ENCODE peak calls at places on chromosomes 16 and 17, in ten cellular contexts. N is left lung; B is pancreas; Q is GM12878; A is heart left ventricle; F is body of pancreas; P is lung; H is upper lobe of right lung; O is stimulated activated naive CD8-positive, alpha-beta T cell treated with anti-CD3 and anti-CD28 coated beads, Interleukin-15, Interleukin-2, amounts not matched to agents 100 U/mL and 50 U/mL, for 24 hours; U is SK-N-SH treated with all-trans-retinoic acid at 6 μM for 48 hours. X is an unnamed sample.

GRCh38 chr16:48558269-48558915 is 51.6 kb downstream of the N4BP1 start:
- ATAC-seq in F (peak; percentile 38), A (peak; percentile 63), Q (no peak), P (peak; percentile 28), H (peak; percentile 82), N (peak; percentile 63), O (no peak), B (peak; percentile 44), U (no peak), X (peak; percentile 55)

GRCh38 chr17:15909481-15909991 is 35.4 kb upstream of the ADORA2B start:
- ATAC-seq in O (no peak), H (peak; percentile 30), Q (no peak), A (peak; percentile 77), P (no peak), B (peak; percentile 82), U (no peak), N (peak; percentile 29), F (peak; percentile 83), X (no peak)

GRCh38 chr17:73616120-73616872 is 27.9 kb downstream of the SDK2 start:
- ATAC-seq in N (peak; percentile 38), F (no peak), U (no peak), P (no peak), O (no peak), H (peak; percentile 27), Q (no peak), B (no peak), A (no peak), X (no peak)

GRCh38 chr16:20899503-20900298 is 457 bp downstream of the DCUN1D3 start:
- ATAC-seq in A (no peak), B (peak; percentile 2), P (no peak), N (peak; percentile 1), Q (peak; percentile 1), O (no peak), F (no peak), H (peak; percentile 1), U (peak; percentile 4), X (no peak)

GRCh38 chr16:72989203-72989991 is 58.5 kb downstream of the ZFHX3 start:
- ATAC-seq in B (peak; percentile 72), U (peak; percentile 78), N (peak; percentile 77), Q (no peak), H (peak; percentile 46), O (peak; percentile 36), F (peak; percentile 61), A (peak; percentile 21), P (peak; percentile 73), X (no peak)

GRCh38 chr17:74520790-74521480 is 10.3 kb downstream of the CD300LB start:
- ATAC-seq in F (no peak), U (no peak), A (peak; percentile 78), N (peak; percentile 64), B (no peak), O (no peak), H (peak; percentile 62), P (peak; percentile 37), Q (no peak), X (no peak)

GRCh38 chr17:19005789-19006430 is 1.3 kb upstream of the FAM83G start:
- ATAC-seq in Q (no peak), H (no peak), F (no peak), U (no peak), O (no peak), A (no peak), N (no peak), P (no peak), B (no peak), X (no peak)

GRCh38 chr16:4414187-4414909 is 2.0 kb downstream of the CORO7 start:
- ATAC-seq in O (peak; percentile 75), F (no peak), H (no peak), N (no peak), A (no peak), U (no peak), B (no peak), P (no peak), Q (peak; percentile 78), X (peak; percentile 78)

GRCh38 chr17:32286518-32286900 is 20.9 kb downstream of the RHBDL3 start:
- ATAC-seq in B (no peak), N (no peak), O (peak; percentile 34), H (no peak), A (no peak), P (no peak), U (peak; percentile 22), Q (peak; percentile 54), F (no peak), X (peak; percentile 37)

GRCh38 chr16:10871157-10871991 is 5.6 kb upstream of the CIITA start:
- ATAC-seq in A (peak; percentile 69), N (peak; percentile 76), B (peak; percentile 92), F (peak; percentile 89), O (peak; percentile 93), P (peak; percentile 88), Q (peak; percentile 78), H (peak; percentile 78), U (peak; percentile 92), X (peak; percentile 90)

GRCh38 chr17:2949469-2950044 is 113.8 kb downstream of the OR1D5 start:
- ATAC-seq in O (no peak), F (peak; percentile 49), Q (no peak), P (no peak), H (peak; percentile 45), A (peak; percentile 22), B (peak; percentile 63), N (peak; percentile 72), U (peak; percentile 49), X (no peak)

GRCh38 chr16:2692948-2693651 is 10.8 kb downstream of the KCTD5 start:
- ATAC-seq in A (peak; percentile 13), P (peak; percentile 9), Q (peak; percentile 42), F (no peak), N (no peak), O (no peak), H (peak; percentile 16), B (no peak), U (no peak), X (no peak)

GRCh38 chr17:50203589-50204345 is 2.3 kb upstream of the COL1A1 start:
- ATAC-seq in F (no peak), N (no peak), O (no peak), B (no peak), H (no peak), Q (no peak), P (no peak), U (peak; percentile 18), A (no peak), X (no peak)

GRCh38 chr17:55072910-55073309 is 104.3 kb downstream of the STXBP4 start:
- ATAC-seq in O (no peak), F (no peak), N (no peak), A (no peak), P (no peak), Q (no peak), B (no peak), U (no peak), H (no peak), X (peak; percentile 97)

GRCh38 chr17:57940653-57941329 is 14.4 kb downstream of the CUEDC1 start:
- ATAC-seq in H (peak; percentile 42), A (peak; percentile 19), U (peak; percentile 35), Q (peak; percentile 54), N (peak; percentile 57), O (peak; percentile 55), B (peak; percentile 63), P (peak; percentile 21), F (peak; percentile 61), X (peak; percentile 56)

GRCh38 chr17:3827124-3827773 is 18.8 kb downstream of the NCBP3 start:
- ATAC-seq in A (no peak), Q (peak; percentile 65), O (no peak), B (peak; percentile 78), U (peak; percentile 76), F (peak; percentile 48), P (no peak), H (peak; percentile 86), N (peak; percentile 92), X (peak; percentile 38)

GRCh38 chr16:83622010-83622409 is 185.8 kb upstream of the HSBP1 start:
- ATAC-seq in N (no peak), U (no peak), P (no peak), B (no peak), O (no peak), H (no peak), Q (no peak), A (no peak), F (no peak), X (no peak)

GRCh38 chr17:1055751-1056645 is 59.1 kb downstream of the TIMM22 start:
- ATAC-seq in B (peak; percentile 87), A (peak; percentile 80), P (no peak), O (peak; percentile 47), Q (peak; percentile 83), N (peak; percentile 66), F (peak; percentile 77), U (peak; percentile 85), H (peak; percentile 62), X (peak; percentile 44)

GRCh38 chr17:73189417-73190099 is 3.3 kb upstream of the COG1 start:
- ATAC-seq in P (no peak), N (no peak), O (no peak), F (no peak), B (no peak), H (no peak), A (peak; percentile 42), Q (peak; percentile 9), U (peak; percentile 49), X (no peak)

GRCh38 chr17:63405741-63406261 is 40.3 kb downstream of the CYB561 start:
- ATAC-seq in U (peak; percentile 57), B (peak; percentile 86), Q (peak; percentile 89), A (peak; percentile 27), P (peak; percentile 75), N (peak; percentile 75), H (peak; percentile 76), O (peak; percentile 60), F (peak; percentile 59), X (peak; percentile 91)